ENCODE peak calls at places on chromosome 11, in five cellular contexts. One of them, this sample, is unnamed.
A peak's percentile ranks its signal among the peaks of the same experiment; 100 is the strongest.

GRCh38 chr11:36282926-36283325 is 6.3 kb downstream of the COMMD9 start:
- DNase-seq in upper lobe of right lung: no peak
- DNase-seq in IMR-90: no peak
- DNase-seq in PC-3: no peak
- DNase-seq in body of pancreas: no peak
- DNase-seq in this sample: peak; percentile 5

GRCh38 chr11:91921974-91922373 is 302.6 kb upstream of the FAT3 start:
- DNase-seq in upper lobe of right lung: no peak
- DNase-seq in IMR-90: no peak
- DNase-seq in PC-3: peak; percentile 82
- DNase-seq in body of pancreas: no peak
- DNase-seq in this sample: no peak

GRCh38 chr11:122261546-122261945 is 145.5 kb upstream of the BLID start:
- DNase-seq in upper lobe of right lung: no peak
- DNase-seq in IMR-90: peak; percentile 21
- DNase-seq in PC-3: peak; percentile 57
- DNase-seq in body of pancreas: no peak
- DNase-seq in this sample: no peak

GRCh38 chr11:36557991-36558390 is 9.8 kb upstream of the RAG1 start:
- DNase-seq in upper lobe of right lung: no peak
- DNase-seq in IMR-90: no peak
- DNase-seq in PC-3: no peak
- DNase-seq in body of pancreas: no peak
- DNase-seq in this sample: no peak

GRCh38 chr11:134579709-134580634 is 167.9 kb upstream of the B3GAT1 start:
- DNase-seq in upper lobe of right lung: peak; percentile 61
- DNase-seq in IMR-90: no peak
- DNase-seq in PC-3: no peak
- DNase-seq in body of pancreas: peak; percentile 19
- DNase-seq in this sample: no peak

GRCh38 chr11:3219281-3219892 is 774 bp upstream of the MRGPRG start:
- DNase-seq in upper lobe of right lung: no peak
- DNase-seq in IMR-90: no peak
- DNase-seq in PC-3: no peak
- DNase-seq in body of pancreas: no peak
- DNase-seq in this sample: peak; percentile 0

GRCh38 chr11:71407356-71407755 is 40.8 kb downstream of the DHCR7 start:
- DNase-seq in upper lobe of right lung: no peak
- DNase-seq in IMR-90: no peak
- DNase-seq in PC-3: no peak
- DNase-seq in body of pancreas: no peak
- DNase-seq in this sample: no peak

GRCh38 chr11:115361025-115361424 is 143.2 kb downstream of the CADM1 start:
- DNase-seq in upper lobe of right lung: no peak
- DNase-seq in IMR-90: no peak
- DNase-seq in PC-3: no peak
- DNase-seq in body of pancreas: no peak
- DNase-seq in this sample: no peak

GRCh38 chr11:57073121-57073520 is 84.4 kb downstream of the OR5AK2 start:
- DNase-seq in upper lobe of right lung: no peak
- DNase-seq in IMR-90: peak; percentile 8
- DNase-seq in PC-3: no peak
- DNase-seq in body of pancreas: no peak
- DNase-seq in this sample: no peak

GRCh38 chr11:100269511-100269910 is 417.6 kb upstream of the ARHGAP42 start:
- DNase-seq in upper lobe of right lung: no peak
- DNase-seq in IMR-90: no peak
- DNase-seq in PC-3: no peak
- DNase-seq in body of pancreas: no peak
- DNase-seq in this sample: no peak

GRCh38 chr11:32333335-32333991 is 101.9 kb downstream of the WT1 start:
- DNase-seq in upper lobe of right lung: peak; percentile 81
- DNase-seq in IMR-90: peak; percentile 24
- DNase-seq in PC-3: peak; percentile 23
- DNase-seq in body of pancreas: peak; percentile 81
- DNase-seq in this sample: peak; percentile 77

GRCh38 chr11:11976476-11977187 is 31.8 kb downstream of the DKK3 start:
- DNase-seq in upper lobe of right lung: peak; percentile 61
- DNase-seq in IMR-90: no peak
- DNase-seq in PC-3: peak; percentile 54
- DNase-seq in body of pancreas: no peak
- DNase-seq in this sample: peak; percentile 33

GRCh38 chr11:125603207-125603606 is 10.6 kb downstream of the STT3A start:
- DNase-seq in upper lobe of right lung: no peak
- DNase-seq in IMR-90: peak; percentile 59
- DNase-seq in PC-3: no peak
- DNase-seq in body of pancreas: no peak
- DNase-seq in this sample: no peak

GRCh38 chr11:67616431-67617242 is 9.9 kb downstream of the NDUFV1 start:
- DNase-seq in upper lobe of right lung: no peak
- DNase-seq in IMR-90: no peak
- DNase-seq in PC-3: no peak
- DNase-seq in body of pancreas: no peak
- DNase-seq in this sample: no peak

GRCh38 chr11:76822406-76822805 is 38.3 kb upstream of the ACER3 start:
- DNase-seq in upper lobe of right lung: no peak
- DNase-seq in IMR-90: no peak
- DNase-seq in PC-3: no peak
- DNase-seq in body of pancreas: no peak
- DNase-seq in this sample: no peak

GRCh38 chr11:78562398-78562797 is 12.3 kb downstream of the NARS2 start:
- DNase-seq in upper lobe of right lung: no peak
- DNase-seq in IMR-90: peak; percentile 75
- DNase-seq in PC-3: peak; percentile 72
- DNase-seq in body of pancreas: no peak
- DNase-seq in this sample: no peak

GRCh38 chr11:107043242-107043991 is 25.1 kb upstream of the GUCY1A2 start:
- DNase-seq in upper lobe of right lung: no peak
- DNase-seq in IMR-90: peak; percentile 82
- DNase-seq in PC-3: peak; percentile 81
- DNase-seq in body of pancreas: no peak
- DNase-seq in this sample: no peak

GRCh38 chr11:91907225-91907624 is 317.4 kb upstream of the FAT3 start:
- DNase-seq in upper lobe of right lung: no peak
- DNase-seq in IMR-90: no peak
- DNase-seq in PC-3: no peak
- DNase-seq in body of pancreas: no peak
- DNase-seq in this sample: no peak

GRCh38 chr11:128565881-128566280 is 21.5 kb downstream of the ETS1 start:
- DNase-seq in upper lobe of right lung: no peak
- DNase-seq in IMR-90: no peak
- DNase-seq in PC-3: no peak
- DNase-seq in body of pancreas: peak; percentile 20
- DNase-seq in this sample: peak; percentile 76

GRCh38 chr11:10633261-10633660 is 60.3 kb downstream of the IRAG1 start:
- DNase-seq in upper lobe of right lung: no peak
- DNase-seq in IMR-90: no peak
- DNase-seq in PC-3: peak; percentile 56
- DNase-seq in body of pancreas: peak; percentile 31
- DNase-seq in this sample: no peak

GRCh38 chr11:47212938-47213337 is 1.8 kb upstream of the DDB2 start:
- DNase-seq in upper lobe of right lung: no peak
- DNase-seq in IMR-90: no peak
- DNase-seq in PC-3: no peak
- DNase-seq in body of pancreas: peak; percentile 50
- DNase-seq in this sample: peak; percentile 63

GRCh38 chr11:129061466-129062194 is 119.0 kb upstream of the TP53AIP1 start:
- DNase-seq in upper lobe of right lung: no peak
- DNase-seq in IMR-90: peak; percentile 50
- DNase-seq in PC-3: peak; percentile 95
- DNase-seq in body of pancreas: no peak
- DNase-seq in this sample: no peak

GRCh38 chr11:68342459-68343158 is 30.2 kb downstream of the LRP5 start:
- DNase-seq in upper lobe of right lung: peak; percentile 81
- DNase-seq in IMR-90: no peak
- DNase-seq in PC-3: peak; percentile 77
- DNase-seq in body of pancreas: peak; percentile 53
- DNase-seq in this sample: no peak

GRCh38 chr11:43984039-43984438 is 41.6 kb downstream of the C11orf96 start:
- DNase-seq in upper lobe of right lung: no peak
- DNase-seq in IMR-90: no peak
- DNase-seq in PC-3: no peak
- DNase-seq in body of pancreas: no peak
- DNase-seq in this sample: no peak

GRCh38 chr11:34495724-34496377 is 17.7 kb downstream of the ELF5 start:
- DNase-seq in upper lobe of right lung: peak; percentile 92
- DNase-seq in IMR-90: no peak
- DNase-seq in PC-3: peak; percentile 78
- DNase-seq in body of pancreas: no peak
- DNase-seq in this sample: no peak

GRCh38 chr11:77642228-77642627 is 4.6 kb upstream of the CLNS1A start:
- DNase-seq in upper lobe of right lung: no peak
- DNase-seq in IMR-90: no peak
- DNase-seq in PC-3: no peak
- DNase-seq in body of pancreas: no peak
- DNase-seq in this sample: no peak

GRCh38 chr11:80197155-80197554 is 756.3 kb upstream of the TENM4 start:
- DNase-seq in upper lobe of right lung: no peak
- DNase-seq in IMR-90: no peak
- DNase-seq in PC-3: peak; percentile 80
- DNase-seq in body of pancreas: no peak
- DNase-seq in this sample: no peak

GRCh38 chr11:64850979-64851567 is 6.6 kb upstream of the CDC42BPG start:
- DNase-seq in upper lobe of right lung: no peak
- DNase-seq in IMR-90: no peak
- DNase-seq in PC-3: no peak
- DNase-seq in body of pancreas: no peak
- DNase-seq in this sample: no peak

GRCh38 chr11:42066113-42066512 is 606.7 kb upstream of the LRRC4C start:
- DNase-seq in upper lobe of right lung: no peak
- DNase-seq in IMR-90: no peak
- DNase-seq in PC-3: peak; percentile 39
- DNase-seq in body of pancreas: no peak
- DNase-seq in this sample: no peak

DNA sequence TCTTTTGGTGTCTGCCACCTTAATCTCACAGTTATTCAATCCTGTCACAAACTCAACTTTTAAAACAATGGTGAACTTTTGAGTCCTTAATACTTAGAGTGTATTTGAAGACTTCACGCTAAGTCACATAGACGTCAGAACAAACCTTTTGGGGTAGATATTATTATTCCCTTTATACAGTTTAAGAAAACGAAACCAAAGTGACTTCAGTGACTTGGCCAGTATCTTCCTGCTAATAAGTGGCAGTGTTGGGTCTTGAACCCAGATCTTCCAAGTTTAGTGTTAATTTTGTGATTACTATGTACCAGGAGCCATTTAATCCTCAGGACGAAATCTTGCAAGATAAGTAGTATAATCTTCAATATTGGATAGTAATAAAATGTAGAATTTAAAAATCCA is 694 bp downstream of the CEP295 start:
- DNase-seq in upper lobe of right lung: no peak
- DNase-seq in IMR-90: no peak
- DNase-seq in PC-3: no peak
- DNase-seq in body of pancreas: no peak
- DNase-seq in this sample: no peak
- H3K27ac ChIP-seq in upper lobe of right lung: peak overlapping the region; percentile 78
- H3K27ac ChIP-seq in IMR-90: peak overlapping the region; percentile 50
- H3K27ac ChIP-seq in PC-3: peak overlapping the region; percentile 65
- H3K27ac ChIP-seq in body of pancreas: peak overlapping the region; percentile 81
- H3K27ac ChIP-seq in this sample: peak overlapping the region; percentile 92

GRCh38 chr11:910589-911030 is at the start of gene CHID1:
- DNase-seq in upper lobe of right lung: peak; percentile 95
- DNase-seq in IMR-90: peak; percentile 67
- DNase-seq in PC-3: peak; percentile 87
- DNase-seq in body of pancreas: peak; percentile 90
- DNase-seq in this sample: peak; percentile 92
- H3K4me3 ChIP-seq in upper lobe of right lung: peak within 1 kb of the TSS; percentile 85
- H3K4me3 ChIP-seq in IMR-90: peak within 1 kb of the TSS; percentile 74
- H3K4me3 ChIP-seq in PC-3: peak within 1 kb of the TSS; percentile 99
- H3K4me3 ChIP-seq in body of pancreas: peak within 1 kb of the TSS; percentile 75
- H3K4me3 ChIP-seq in this sample: peak within 1 kb of the TSS; percentile 75

GRCh38 chr11:8810331-8811301 is 100.4 kb upstream of the AKIP1 start:
- DNase-seq in upper lobe of right lung: peak; percentile 91
- DNase-seq in IMR-90: peak; percentile 81
- DNase-seq in PC-3: peak; percentile 59
- DNase-seq in body of pancreas: peak; percentile 89
- DNase-seq in this sample: peak; percentile 85
- H3K27ac ChIP-seq in upper lobe of right lung: peak overlapping the region; percentile 90
- H3K27ac ChIP-seq in IMR-90: peak overlapping the region; percentile 90
- H3K27ac ChIP-seq in PC-3: no peak overlapping the region
- H3K27ac ChIP-seq in body of pancreas: peak overlapping the region; percentile 66
- H3K27ac ChIP-seq in this sample: peak overlapping the region; percentile 94

GRCh38 chr11:28105869-28106268 is 2.1 kb downstream of the KIF18A start:
- DNase-seq in upper lobe of right lung: no peak
- DNase-seq in IMR-90: no peak
- DNase-seq in PC-3: no peak
- DNase-seq in body of pancreas: no peak
- DNase-seq in this sample: no peak
- H3K4me3 ChIP-seq in upper lobe of right lung: no peak overlapping the region
- H3K4me3 ChIP-seq in IMR-90: no peak overlapping the region
- H3K4me3 ChIP-seq in PC-3: peak overlapping the region; percentile 75
- H3K4me3 ChIP-seq in body of pancreas: no peak overlapping the region
- H3K4me3 ChIP-seq in this sample: no peak overlapping the region

GRCh38 chr11:6433998-6434650 is 6.7 kb downstream of the HPX start:
- DNase-seq in upper lobe of right lung: no peak
- DNase-seq in IMR-90: no peak
- DNase-seq in PC-3: no peak
- DNase-seq in body of pancreas: no peak
- DNase-seq in this sample: no peak
- H3K27ac ChIP-seq in upper lobe of right lung: no peak overlapping the region
- H3K27ac ChIP-seq in IMR-90: no peak overlapping the region
- H3K27ac ChIP-seq in PC-3: no peak overlapping the region
- H3K27ac ChIP-seq in body of pancreas: no peak overlapping the region
- H3K27ac ChIP-seq in this sample: no peak overlapping the region

DNA sequence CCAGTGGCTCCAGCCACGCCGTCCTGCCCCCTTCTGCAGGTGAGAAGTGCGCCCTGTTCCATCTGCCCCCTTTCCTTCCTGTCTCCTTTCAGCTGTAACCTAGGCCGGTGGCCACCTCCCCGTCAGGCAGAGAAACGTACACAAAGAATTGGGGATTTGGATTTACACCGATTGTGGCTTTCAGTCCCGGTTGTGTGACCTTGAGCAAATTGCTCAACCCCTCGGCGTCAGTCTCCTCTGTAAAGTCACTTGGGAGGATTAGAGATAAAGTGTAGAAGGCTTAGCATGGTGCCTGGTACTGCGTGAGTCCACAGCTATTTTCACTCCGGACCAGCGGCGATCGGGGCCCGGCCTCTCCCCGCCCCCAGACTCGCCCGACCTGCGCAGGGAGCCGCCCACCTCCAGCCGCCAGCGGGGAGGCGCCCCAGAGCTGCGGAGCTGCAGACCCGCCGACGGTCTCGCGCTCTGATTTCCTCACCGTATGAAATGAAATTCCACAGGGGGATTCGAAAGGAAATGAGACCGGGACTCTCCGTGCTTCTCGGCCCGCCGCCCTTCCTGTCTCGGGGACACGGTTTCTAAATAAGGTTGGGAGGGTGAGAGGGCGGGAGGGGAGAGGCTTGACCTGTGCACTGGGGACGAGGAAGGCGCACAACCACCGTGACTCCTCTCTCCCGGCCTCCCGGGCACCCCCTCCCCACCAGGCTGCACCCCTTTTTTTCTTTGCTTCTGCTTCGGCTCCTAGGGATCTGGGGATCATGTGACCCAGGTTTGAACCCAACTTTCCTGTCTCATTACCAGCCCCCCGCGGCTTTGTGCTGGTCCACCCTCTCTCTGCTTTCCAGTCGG is 703 bp upstream of the FZD4 start:
- DNase-seq in upper lobe of right lung: peak; percentile 92
- DNase-seq in IMR-90: peak; percentile 61
- DNase-seq in PC-3: peak; percentile 83
- DNase-seq in body of pancreas: peak; percentile 90
- DNase-seq in this sample: peak; percentile 79
- H3K4me3 ChIP-seq in upper lobe of right lung: peak overlapping the region; percentile 82
- H3K4me3 ChIP-seq in IMR-90: peak overlapping the region; percentile 90
- H3K4me3 ChIP-seq in PC-3: peak overlapping the region; percentile 96
- H3K4me3 ChIP-seq in body of pancreas: peak overlapping the region; percentile 66
- H3K4me3 ChIP-seq in this sample: peak overlapping the region; percentile 84

GRCh38 chr11:61779666-61780525 is 12.5 kb downstream of the TMEM258 start:
- DNase-seq in upper lobe of right lung: no peak
- DNase-seq in IMR-90: no peak
- DNase-seq in PC-3: no peak
- DNase-seq in body of pancreas: no peak
- DNase-seq in this sample: no peak
- H3K27ac ChIP-seq in upper lobe of right lung: no peak overlapping the region
- H3K27ac ChIP-seq in IMR-90: no peak overlapping the region
- H3K27ac ChIP-seq in PC-3: no peak overlapping the region
- H3K27ac ChIP-seq in body of pancreas: no peak overlapping the region
- H3K27ac ChIP-seq in this sample: no peak overlapping the region

This sample was measured in colonic mucosa.